ENCODE peak calls at places on chromosomes 5 and 9, in four cellular contexts. N is HepG2, A is H1, T is SK-N-SH. O is an unnamed sample.

GRCh38 chr9:91197232-91198181 is 164.2 kb downstream of the AUH start:
- DNase-seq in A (no peak), N (peak), T (no peak), O (no peak)

GRCh38 chr9:28073278-28073677 is 500.0 kb upstream of the C9orf72 start:
- DNase-seq in A (peak), N (peak), T (peak), O (no peak)

GRCh38 chr5:133397986-133398645 is 214.2 kb downstream of the FSTL4 start:
- DNase-seq in N (no peak), A (no peak), T (no peak), O (no peak)

GRCh38 chr5:78638423-78638822 is 10.1 kb downstream of the LHFPL2 start:
- DNase-seq in T (peak), N (peak), A (no peak), O (no peak)

GRCh38 chr5:172802585-172803176 is 31.4 kb upstream of the ERGIC1 start:
- DNase-seq in N (no peak), T (no peak), A (no peak), O (no peak)

GRCh38 chr5:108516771-108517170 is 134.9 kb upstream of the FBXL17 start:
- DNase-seq in T (no peak), N (no peak), A (no peak), O (no peak)

GRCh38 chr5:53871772-53872171 is 311.3 kb downstream of the NDUFS4 start:
- DNase-seq in N (no peak), T (no peak), A (no peak), O (no peak)

GRCh38 chr9:85108806-85109205 is 439.3 kb downstream of the NTRK2 start:
- DNase-seq in T (no peak), N (no peak), A (no peak), O (no peak)

GRCh38 chr5:5497132-5497748 is 74.8 kb downstream of the ICE1 start:
- DNase-seq in A (no peak), T (peak), N (peak), O (no peak)

GRCh38 chr5:159799701-159800100 is 116.6 kb upstream of the ADRA1B start:
- DNase-seq in T (no peak), A (no peak), N (no peak), O (no peak)

GRCh38 chr9:77453857-77454647 is 194.1 kb downstream of the GNA14 start:
- DNase-seq in A (no peak), N (no peak), T (no peak), O (no peak)

GRCh38 chr5:126301056-126301455 is 122.2 kb upstream of the GRAMD2B start:
- DNase-seq in A (no peak), T (no peak), N (no peak), O (no peak)

GRCh38 chr5:17398439-17398838 is 99.6 kb upstream of the TAF11L2 start:
- DNase-seq in T (peak), A (no peak), N (no peak), O (no peak)

GRCh38 chr9:13598738-13599137 is 319.2 kb upstream of the MPDZ start:
- DNase-seq in N (no peak), A (no peak), T (no peak), O (no peak)

GRCh38 chr9:108297025-108297424 is 558.8 kb downstream of the ACTL7B start:
- DNase-seq in N (no peak), T (no peak), A (no peak), O (no peak)

GRCh38 chr9:108088916-108089315 is 599.3 kb upstream of the KLF4 start:
- DNase-seq in A (no peak), N (no peak), T (no peak), O (no peak)

GRCh38 chr5:177545487-177546261 is 8.7 kb downstream of the FAM193B start:
- DNase-seq in T (no peak), N (no peak), A (no peak), O (no peak)

GRCh38 chr9:89410709-89411111 is 87.2 kb downstream of the SEMA4D start:
- DNase-seq in N (no peak), A (no peak), T (no peak), O (peak)

GRCh38 chr5:172701336-172702061 is 60.4 kb downstream of the NEURL1B start:
- DNase-seq in N (no peak), T (no peak), A (no peak), O (no peak)

GRCh38 chr5:88236866-88237642 is 31.6 kb downstream of the TMEM161B start:
- DNase-seq in T (no peak), N (no peak), A (no peak), O (no peak)

GRCh38 chr5:87732875-87733768 is 320.4 kb upstream of the CCNH start:
- DNase-seq in N (no peak), T (no peak), A (no peak), O (no peak)

GRCh38 chr9:130499804-130500263 is 55.1 kb downstream of the ASS1 start:
- DNase-seq in T (peak), A (no peak), N (peak), O (no peak)

GRCh38 chr5:139755892-139756671 is 39.5 kb upstream of the PSD2 start:
- DNase-seq in N (peak), T (peak), A (no peak), O (no peak)

GRCh38 chr9:65404232-65405006 is 119.4 kb upstream of the FOXD4L5 start:
- DNase-seq in T (no peak), A (no peak), N (no peak), O (no peak)

GRCh38 chr9:93480262-93480661 is 26.9 kb upstream of the FAM120AOS start:
- DNase-seq in N (no peak), A (no peak), T (peak), O (no peak)

DNA sequence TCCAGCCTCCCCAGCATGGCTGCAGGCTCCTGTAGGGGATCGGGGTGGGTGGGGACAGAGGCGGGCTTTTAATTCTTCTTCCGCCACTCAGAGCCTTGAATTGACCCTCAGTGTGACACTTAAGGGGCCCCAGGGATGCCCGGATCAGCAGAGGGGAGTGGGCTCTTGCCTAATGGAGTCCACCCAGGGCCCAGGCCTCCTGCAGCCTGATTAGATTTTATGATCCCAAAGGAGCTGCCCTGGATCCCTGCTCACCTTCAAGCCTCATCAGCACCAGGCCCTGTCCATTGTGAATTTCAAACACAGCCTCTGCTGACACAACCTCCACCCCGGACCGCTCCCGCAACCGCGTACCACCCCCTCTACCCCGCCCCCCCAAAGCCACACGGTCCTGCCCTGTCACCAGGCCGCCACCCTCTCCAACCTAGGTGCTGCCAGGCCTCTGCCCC is 214.1 kb upstream of the IER5L start:
- DNase-seq in A (no peak), N (no peak), T (peak), O (no peak)
- TF ChIP-seq JUND in A (no peak), N (no peak), T (no peak), O (no peak)

DNA sequence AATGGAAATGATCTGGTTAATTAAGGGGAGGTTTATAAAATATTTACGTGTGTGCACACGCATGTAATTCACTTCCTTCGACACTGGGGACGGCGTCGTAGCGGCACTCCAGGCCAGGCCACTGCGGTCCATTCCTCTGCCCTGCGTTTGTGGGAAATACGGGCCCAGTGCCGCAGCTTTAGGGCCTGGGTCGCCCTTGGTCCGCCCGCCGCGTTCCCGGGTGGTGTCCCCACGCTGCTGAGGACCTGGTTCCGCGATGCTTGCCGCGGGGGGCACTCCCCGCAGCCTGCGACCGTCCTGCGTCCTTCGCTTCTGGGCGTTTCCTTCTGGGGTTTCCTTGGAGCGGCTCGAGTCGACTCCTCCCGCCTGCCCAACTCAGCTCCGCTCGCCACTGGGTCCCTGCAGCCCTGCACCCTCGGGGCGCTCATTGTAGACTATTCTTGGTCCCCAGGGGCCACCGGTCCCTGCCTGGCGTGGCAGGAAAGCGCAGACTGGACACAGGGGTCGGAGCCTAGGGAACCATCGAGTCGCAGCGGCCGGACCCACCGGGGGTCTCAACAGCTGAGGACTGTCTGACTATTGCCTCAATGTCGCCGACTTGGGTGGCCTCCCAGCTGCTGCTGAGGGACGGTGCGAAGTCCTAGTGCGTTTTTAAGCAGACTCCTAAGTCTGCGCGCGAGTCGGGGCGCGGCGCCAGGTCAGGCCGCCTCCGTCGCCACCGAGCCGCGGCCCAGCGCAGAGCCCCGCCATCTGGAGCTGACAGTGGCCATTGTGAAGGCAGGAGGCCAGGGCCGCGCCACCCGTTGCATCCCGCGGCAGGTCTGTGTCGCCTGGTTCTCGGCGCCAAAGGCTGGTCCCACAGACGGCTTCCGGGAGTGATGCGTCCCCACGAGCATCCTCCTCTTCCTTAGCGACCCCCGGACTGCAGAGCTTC is 4.4 kb upstream of the IRX1 start:
- DNase-seq in A (no peak), N (no peak), T (peak), O (no peak)
- TF ChIP-seq CTCF in A (no peak), N (no peak), T (no peak), O (no peak)

DNA sequence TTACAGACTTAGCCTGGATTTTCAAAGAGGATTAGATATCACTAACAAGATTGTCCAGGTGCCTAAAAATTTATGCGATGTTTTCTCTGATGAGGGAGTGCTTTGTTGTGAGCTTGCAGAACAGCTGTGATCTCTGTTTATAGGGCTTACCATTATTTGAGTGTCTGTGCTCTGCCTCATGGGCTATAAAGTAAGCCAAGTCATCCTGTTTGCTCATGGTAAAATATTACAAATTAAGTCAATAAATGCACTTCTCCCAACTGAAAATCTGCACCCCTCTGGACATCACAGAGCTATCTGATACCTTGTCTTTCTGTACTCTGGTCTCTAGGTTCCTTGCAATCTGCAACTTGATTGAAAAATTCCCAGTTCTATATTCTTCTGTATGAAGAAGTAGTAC is 293.4 kb upstream of the ACTBL2 start:
- DNase-seq in A (no peak), N (no peak), T (no peak), O (no peak)
- TF ChIP-seq TCF12 in A (no peak), N (no peak), T (no peak), O (no peak)

GRCh38 chr9:133437753-133438531 is 15.8 kb downstream of the ADAMTS13 start:
- DNase-seq in N (no peak), A (no peak), T (no peak), O (no peak)
- TF ChIP-seq JUND in N (no peak), A (no peak), T (no peak), O (no peak)